ENCODE peak calls at places on chromosome 10, in seven cellular contexts. Z is BE2C, G is foreskin fibroblast, M is fibroblast of lung, T is SK-N-SH, L is body of pancreas, S is heart left ventricle. R is an unnamed sample.

GRCh38 chr10:4847580-4848020 is 21.6 kb downstream of the AKR1E2 start:
- DNase-seq in Z (no peak), G (peak; percentile 82), M (peak; percentile 81), T (no peak), L (no peak), S (no peak), R (no peak)

GRCh38 chr10:70782401-70783055 is 2.6 kb downstream of the TBATA start:
- DNase-seq in Z (peak; percentile 71), G (no peak), M (no peak), T (peak; percentile 4), L (no peak), S (no peak), R (no peak)

GRCh38 chr10:32093650-32094049 is 37.4 kb upstream of the KIF5B start:
- DNase-seq in Z (no peak), G (no peak), M (no peak), T (no peak), L (no peak), S (no peak), R (no peak)

GRCh38 chr10:59098811-59099452 is 77.5 kb upstream of the PHYHIPL start:
- DNase-seq in Z (peak; percentile 56), G (peak; percentile 84), M (peak; percentile 35), T (peak; percentile 55), L (no peak), S (no peak), R (no peak)

GRCh38 chr10:62451606-62451965 is 77.4 kb downstream of the ZNF365 start:
- DNase-seq in Z (no peak), G (no peak), M (peak; percentile 47), T (no peak), L (no peak), S (no peak), R (no peak)

GRCh38 chr10:51171946-51172345 is 97.7 kb downstream of the PRKG1 start:
- DNase-seq in Z (no peak), G (peak; percentile 58), M (no peak), T (no peak), L (no peak), S (no peak), R (no peak)

GRCh38 chr10:23192741-23193434 is 776 bp downstream of the PTF1A start:
- DNase-seq in Z (no peak), G (no peak), M (no peak), T (peak; percentile 73), L (peak; percentile 71), S (no peak), R (peak; percentile 60)

GRCh38 chr10:84706875-84707274 is 378.5 kb downstream of the CCSER2 start:
- DNase-seq in Z (no peak), G (no peak), M (peak; percentile 1), T (no peak), L (no peak), S (no peak), R (no peak)

DNA sequence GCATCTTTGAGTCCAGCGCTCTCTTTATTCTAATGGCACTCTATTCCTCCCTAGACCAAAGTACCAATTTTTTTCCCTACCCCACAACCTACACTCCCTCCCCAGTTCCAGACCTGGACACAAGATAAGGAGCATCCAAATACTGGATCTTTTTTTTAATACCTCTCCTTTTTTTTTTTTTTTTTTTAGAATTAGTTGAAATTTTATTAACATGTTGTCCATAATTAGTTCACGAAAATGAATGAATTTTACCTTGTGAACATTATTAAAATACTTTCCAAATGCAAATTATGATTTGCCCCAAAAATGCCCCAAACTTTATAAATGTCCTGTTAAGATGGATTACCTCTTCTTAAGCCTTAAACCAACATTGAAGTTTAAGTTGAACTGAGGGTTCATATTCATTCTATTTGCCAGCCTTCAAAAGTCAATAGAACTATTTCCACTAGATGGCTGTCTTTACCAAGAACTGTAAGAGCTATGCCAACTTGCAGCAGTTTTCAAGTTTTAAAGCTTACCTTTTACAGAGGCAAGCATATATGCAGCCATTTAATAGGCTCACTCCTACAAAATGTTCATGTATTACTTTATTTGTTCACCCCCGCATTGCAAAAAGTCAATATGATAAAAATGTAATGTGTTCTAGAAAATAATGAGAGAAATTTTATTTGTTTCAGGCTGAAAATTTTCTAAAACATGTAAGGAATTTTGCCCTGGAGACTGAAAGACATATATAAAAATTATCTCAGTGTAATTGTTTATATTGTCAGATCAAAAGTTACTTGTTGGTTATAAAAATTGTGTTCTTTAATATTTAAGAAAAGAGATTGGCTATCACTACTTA is 39.7 kb upstream of the TNKS2 start:
- DNase-seq in Z (no peak), G (peak; percentile 67), M (peak; percentile 63), T (peak; percentile 36), L (no peak), S (no peak), R (no peak)
- TF ChIP-seq CTCF in Z (peak; percentile 61), G (peak; percentile 33), M (peak; percentile 42), T (peak; percentile 68), L (peak; percentile 53), S (peak; percentile 31), R (no peak)

GRCh38 chr10:120600871-120601644 is 144.0 kb downstream of the PLPP4 start:
- DNase-seq in Z (peak; percentile 74), G (no peak), M (peak; percentile 53), T (peak; percentile 61), L (no peak), S (no peak), R (peak; percentile 69)
- TF ChIP-seq CTCF in Z (peak; percentile 83), G (peak; percentile 38), M (no peak), T (peak; percentile 67), L (no peak), S (no peak), R (peak; percentile 71)

GRCh38 chr10:794382-794956 is 105.0 kb upstream of the DIP2C start:
- DNase-seq in Z (peak; percentile 51), G (peak; percentile 39), M (no peak), T (peak; percentile 22), L (no peak), S (no peak), R (no peak)
- TF ChIP-seq CTCF in Z (peak; percentile 63), G (peak; percentile 23), M (peak; percentile 21), T (peak; percentile 33), L (no peak), S (peak; percentile 22), R (no peak)

DNA sequence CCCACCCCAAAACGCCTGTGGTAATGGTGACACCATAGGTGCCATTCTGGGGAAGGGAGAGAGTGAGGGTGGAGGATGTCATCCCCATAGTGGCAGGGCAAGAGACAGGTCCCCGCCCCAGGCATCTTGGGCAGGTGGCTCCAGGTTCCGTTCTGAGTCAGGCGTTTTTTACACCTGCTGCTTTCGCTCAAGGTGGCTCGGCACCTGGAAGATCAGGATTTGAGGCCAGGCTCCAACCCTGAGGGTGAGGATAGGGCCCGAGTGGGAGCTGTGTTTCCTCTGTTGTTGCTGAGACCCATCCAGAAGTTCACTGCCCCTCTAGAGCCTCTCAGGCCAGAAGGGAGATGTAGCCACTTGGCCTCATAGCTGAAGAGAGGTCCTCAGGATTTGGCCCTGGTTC is 36.6 kb upstream of the DUSP5 start:
- DNase-seq in Z (no peak), G (no peak), M (no peak), T (no peak), L (no peak), S (no peak), R (no peak)
- TF ChIP-seq CTCF in Z (no peak), G (no peak), M (no peak), T (no peak), L (no peak), S (no peak), R (no peak)

GRCh38 chr10:11223507-11224157 is 206.0 kb downstream of the CELF2 start:
- DNase-seq in Z (no peak), G (no peak), M (no peak), T (no peak), L (no peak), S (no peak), R (no peak)
- TF ChIP-seq CTCF in Z (no peak), G (no peak), M (no peak), T (no peak), L (no peak), S (no peak), R (no peak)

GRCh38 chr10:48389272-48389671 is 82.8 kb downstream of the MAPK8 start:
- DNase-seq in Z (no peak), G (no peak), M (no peak), T (no peak), L (no peak), S (no peak), R (no peak)

GRCh38 chr10:48391994-48392393 is 85.5 kb downstream of the MAPK8 start:
- DNase-seq in Z (no peak), G (no peak), M (peak; percentile 30), T (no peak), L (no peak), S (no peak), R (no peak)

GRCh38 chr10:48390005-48390871 is 83.8 kb downstream of the MAPK8 start:
- DNase-seq in Z (no peak), G (no peak), M (no peak), T (no peak), L (no peak), S (no peak), R (no peak)

DNA sequence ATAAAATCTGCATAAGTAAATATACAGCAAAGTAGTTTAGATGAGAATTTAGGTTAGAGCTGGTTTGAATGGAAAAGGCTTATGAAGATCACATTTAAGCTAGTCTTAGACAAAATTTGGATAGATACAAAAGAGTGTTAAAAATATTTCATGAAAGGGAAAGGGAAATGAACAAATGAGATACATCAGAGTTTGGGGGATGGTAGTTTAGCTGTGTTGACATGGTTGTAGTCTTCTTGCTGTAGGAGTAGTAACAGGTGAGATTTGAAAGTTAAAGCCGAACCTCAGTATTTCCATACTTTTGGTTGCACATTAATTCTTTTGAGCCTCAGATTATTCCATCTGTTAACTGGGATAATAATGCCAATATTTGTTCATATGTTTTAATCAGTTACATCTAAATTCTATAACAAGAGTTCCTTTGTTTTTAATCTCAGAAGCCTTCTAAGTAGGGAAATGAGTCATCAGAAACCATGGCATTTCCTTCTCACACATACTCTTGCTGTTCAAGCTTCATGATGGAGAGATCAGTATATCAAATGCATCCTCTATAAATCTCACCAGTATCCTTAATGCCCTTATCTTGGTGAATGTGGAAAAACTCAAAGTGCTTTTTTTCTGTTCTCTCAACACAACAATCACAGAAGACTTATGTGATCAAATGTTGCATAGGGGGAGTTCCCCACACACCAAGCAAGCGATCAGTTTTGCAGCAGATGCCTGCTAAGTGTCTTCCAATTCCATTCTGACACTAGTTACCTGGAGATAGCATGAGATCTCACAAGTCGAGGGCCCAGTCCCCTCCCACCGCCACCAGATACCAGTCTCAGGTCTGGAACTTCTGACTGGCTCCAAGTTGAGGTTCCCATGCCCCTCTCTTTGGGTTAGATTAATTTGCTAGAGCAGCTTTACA is 84.7 kb downstream of the MAPK8 start:
- DNase-seq in Z (no peak), G (peak; percentile 72), M (peak; percentile 83), T (no peak), L (no peak), S (no peak), R (no peak)
- TF ChIP-seq CTCF in Z (no peak), G (no peak), M (no peak), T (no peak), L (no peak), S (no peak), R (no peak)